ENCODE peak calls at places on chromosomes 6 and 20, in four cellular contexts. I, W, O and D are unnamed samples.

GRCh38 chr20:18590163-18590562 is 2.3 kb downstream of the DTD1 start:
- DNase-seq in I (no peak), O (no peak), W (no peak), D (no peak)

GRCh38 chr20:17320456-17320855 is 93.6 kb downstream of the PCSK2 start:
- DNase-seq in O (no peak), I (no peak), W (no peak), D (no peak)

GRCh38 chr6:111837641-111838500 is 35.4 kb downstream of the FYN start:
- DNase-seq in W (no peak), O (no peak), I (no peak), D (no peak)

GRCh38 chr6:148223424-148223842 is 119.2 kb upstream of the SASH1 start:
- DNase-seq in W (no peak), I (no peak), O (no peak), D (no peak)

GRCh38 chr20:39886650-39887190 is 802.3 kb downstream of the MAFB start:
- DNase-seq in W (peak; percentile 45), I (no peak), O (no peak), D (no peak)

GRCh38 chr20:24118781-24119175 is 130.2 kb upstream of the GGTLC1 start:
- DNase-seq in W (peak; percentile 42), I (peak; percentile 51), O (no peak), D (no peak)

GRCh38 chr6:41646026-41646795 is 7.9 kb downstream of the MDFI start:
- DNase-seq in O (no peak), W (no peak), I (no peak), D (no peak)

GRCh38 chr6:116388924-116389323 is 18.2 kb downstream of the DSE start:
- DNase-seq in I (no peak), W (no peak), O (no peak), D (no peak)

GRCh38 chr6:10951675-10952282 is 64.9 kb downstream of the SYCP2L start:
- DNase-seq in I (no peak), W (no peak), O (no peak), D (no peak)

GRCh38 chr6:28867078-28867414 is 56.7 kb downstream of the TRIM27 start:
- DNase-seq in O (no peak), I (no peak), W (no peak), D (no peak)

GRCh38 chr6:113530769-113531168 is 326.4 kb upstream of the MARCKS start:
- DNase-seq in O (peak; percentile 56), I (no peak), W (no peak), D (peak; percentile 66)

DNA sequence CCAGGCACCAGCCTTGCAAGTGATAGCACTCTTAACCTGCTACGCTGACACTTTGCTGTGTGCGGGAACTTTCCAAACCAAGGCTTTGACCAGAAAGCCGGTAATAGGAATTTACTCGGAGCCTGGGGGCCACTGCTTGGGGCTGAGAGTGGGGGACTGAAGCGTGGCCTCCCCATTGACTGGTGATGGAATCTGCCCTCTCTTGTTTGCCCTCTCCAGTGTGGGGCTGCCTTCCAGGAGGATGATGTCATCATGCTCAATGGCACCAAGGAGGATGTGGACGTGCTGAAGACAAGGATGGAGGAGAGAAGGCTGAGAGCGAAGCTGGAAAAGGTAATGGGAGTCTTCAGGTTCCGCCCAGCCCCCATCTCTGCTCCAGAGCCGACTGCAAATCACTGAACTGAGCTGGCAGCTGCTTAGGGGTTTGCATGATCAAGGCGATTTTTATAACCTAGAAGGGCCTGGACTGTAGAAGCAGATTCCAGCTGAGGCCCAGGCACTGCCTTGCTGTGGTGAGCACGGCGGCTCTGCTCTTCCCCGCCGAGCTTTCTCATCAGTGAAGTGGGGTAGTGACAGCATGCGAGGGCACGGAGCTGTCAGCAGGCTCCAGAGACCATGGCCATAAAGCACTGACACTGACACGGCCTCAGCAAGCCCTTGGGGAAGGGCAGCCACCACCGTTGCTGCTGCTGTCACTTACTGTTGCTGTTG is 11.3 kb upstream of the FAM209A start:
- DNase-seq in O (no peak), I (no peak), W (no peak), D (no peak)
- H3K27ac ChIP-seq in O (no peak overlapping the region), I (no peak overlapping the region), W (no peak overlapping the region), D (no peak overlapping the region)

GRCh38 chr6:86070151-86070550 is 427.5 kb upstream of the SYNCRIP start:
- DNase-seq in O (no peak), I (no peak), W (no peak), D (no peak)
- H3K27ac ChIP-seq in O (no peak overlapping the region), I (no peak overlapping the region), W (no peak overlapping the region), D (no peak overlapping the region)

GRCh38 chr6:125913145-125913544 is 43.4 kb upstream of the HINT3 start:
- DNase-seq in O (no peak), W (no peak), I (no peak), D (no peak)
- H3K27ac ChIP-seq in O (peak overlapping the region; percentile 80), W (no peak overlapping the region), I (no peak overlapping the region), D (peak overlapping the region; percentile 11)

GRCh38 chr6:166927240-166927941 is 29.0 kb downstream of the RNASET2 start:
- DNase-seq in O (no peak), W (no peak), I (no peak), D (no peak)

GRCh38 chr6:166927942-166928643 is 28.3 kb downstream of the RNASET2 start:
- DNase-seq in I (no peak), W (no peak), O (no peak), D (no peak)

GRCh38 chr6:166928644-166929515 is 27.5 kb downstream of the RNASET2 start:
- DNase-seq in I (no peak), W (no peak), O (no peak), D (no peak)

GRCh38 chr6:166925141-166925996 is 31.0 kb downstream of the RNASET2 start:
- DNase-seq in W (no peak), I (no peak), O (no peak), D (no peak)

GRCh38 chr6:166926748-166927147 is 29.6 kb downstream of the RNASET2 start:
- DNase-seq in W (no peak), O (no peak), I (no peak), D (no peak)
- H3K27ac ChIP-seq in W (no peak overlapping the region), O (no peak overlapping the region), I (no peak overlapping the region), D (no peak overlapping the region)

GRCh38 chr6:35089935-35090505 is 51.1 kb downstream of the TCP11 start:
- DNase-seq in I (no peak), W (no peak), O (no peak), D (no peak)

GRCh38 chr6:35088281-35089215 is 52.6 kb downstream of the TCP11 start:
- DNase-seq in I (no peak), O (no peak), W (no peak), D (no peak)

GRCh38 chr6:35087361-35088280 is 53.5 kb downstream of the TCP11 start:
- DNase-seq in W (no peak), O (no peak), I (no peak), D (no peak)

GRCh38 chr6:35090734-35091133 is 50.4 kb downstream of the TCP11 start:
- DNase-seq in O (no peak), W (no peak), I (no peak), D (no peak)

DNA sequence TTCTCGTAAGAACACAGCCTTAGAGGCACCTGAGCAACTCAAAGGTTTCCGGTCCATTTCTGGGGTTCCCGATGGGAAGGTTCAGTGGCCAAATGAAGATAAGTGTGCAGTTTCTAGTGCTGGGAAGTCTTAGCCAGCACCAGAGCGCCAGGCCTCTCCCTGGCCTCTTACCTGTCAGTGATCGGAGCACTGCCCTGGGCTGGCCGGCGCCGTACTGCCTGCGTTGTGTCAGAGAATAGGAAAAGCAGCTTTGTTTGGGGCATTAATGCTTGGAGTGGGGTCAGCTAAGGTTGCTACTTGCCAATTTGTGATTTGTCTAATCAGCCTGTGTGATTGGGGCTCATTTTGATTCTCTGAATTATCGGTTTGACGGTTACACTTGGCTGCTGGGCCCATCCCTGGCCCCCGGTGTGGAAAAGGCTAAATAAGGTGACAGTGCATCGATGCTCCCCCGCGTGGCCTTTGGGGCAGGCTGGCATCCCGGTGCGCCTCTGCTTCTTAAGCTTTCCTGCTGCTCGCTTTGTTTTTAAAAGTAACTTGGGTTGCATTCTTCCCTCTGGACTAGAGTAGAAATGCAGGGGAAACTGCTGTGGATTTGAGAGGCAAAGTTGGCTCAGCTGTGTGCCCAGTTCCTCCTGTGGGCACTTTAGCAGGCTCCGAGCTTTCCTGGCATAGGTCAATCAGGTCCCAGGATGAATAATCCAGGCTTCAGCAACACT is 51.8 kb downstream of the TCP11 start:
- DNase-seq in O (no peak), I (no peak), W (no peak), D (no peak)
- H3K27ac ChIP-seq in O (no peak overlapping the region), I (no peak overlapping the region), W (no peak overlapping the region), D (no peak overlapping the region)

GRCh38 chr20:33556237-33556636 is 66.3 kb downstream of the CBFA2T2 start:
- DNase-seq in I (no peak), O (no peak), W (no peak), D (no peak)
- H3K27ac ChIP-seq in I (peak overlapping the region; percentile 65), O (no peak overlapping the region), W (no peak overlapping the region), D (no peak overlapping the region)

GRCh38 chr6:107877968-107878367 is 53.9 kb upstream of the SCML4 start:
- DNase-seq in W (no peak), I (no peak), O (no peak), D (no peak)
- H3K27ac ChIP-seq in W (no peak overlapping the region), I (no peak overlapping the region), O (no peak overlapping the region), D (no peak overlapping the region)

GRCh38 chr6:87832025-87832825 is 130.2 kb upstream of the AKIRIN2 start:
- DNase-seq in I (no peak), O (no peak), W (no peak), D (no peak)
- H3K27ac ChIP-seq in I (no peak overlapping the region), O (no peak overlapping the region), W (no peak overlapping the region), D (no peak overlapping the region)

GRCh38 chr6:7243188-7243942 is 69.6 kb downstream of the SSR1 start:
- DNase-seq in O (no peak), I (no peak), W (no peak), D (no peak)

GRCh38 chr6:7240351-7240750 is 72.6 kb downstream of the SSR1 start:
- DNase-seq in I (no peak), O (no peak), W (no peak), D (no peak)

GRCh38 chr6:7241160-7241559 is 71.8 kb downstream of the SSR1 start:
- DNase-seq in I (no peak), W (no peak), O (no peak), D (no peak)

GRCh38 chr6:7241709-7242645 is 71.0 kb downstream of the SSR1 start:
- DNase-seq in O (no peak), W (no peak), I (no peak), D (no peak)

GRCh38 chr6:7242835-7243187 is 70.2 kb downstream of the SSR1 start:
- DNase-seq in W (no peak), O (no peak), I (no peak), D (no peak)
- H3K27ac ChIP-seq in W (no peak overlapping the region), O (no peak overlapping the region), I (peak overlapping the region; percentile 61), D (peak overlapping the region; percentile 43)